ENCODE peak calls at places on chromosomes 1 and 21, in eight cellular contexts. D is HL-60, C is transverse colon, H is sigmoid colon, G is prostate gland, Z is GM12891, L is HepG2, N is GM23338. K is an unnamed sample.

GRCh38 chr1:5519366-5520135 is 472.7 kb downstream of the NPHP4 start:
- DNase-seq in D (no peak), C (no peak), H (peak; percentile 28), G (no peak), Z (no peak), L (no peak), N (no peak), K (no peak)

GRCh38 chr1:156801409-156802121 is 15.1 kb downstream of the SH2D2A start:
- DNase-seq in D (no peak), C (no peak), H (no peak), G (no peak), Z (no peak), L (no peak), N (no peak), K (no peak)

GRCh38 chr1:176643536-176643935 is 180.6 kb downstream of the PAPPA2 start:
- DNase-seq in D (no peak), C (no peak), H (no peak), G (no peak), Z (no peak), L (no peak), N (no peak), K (no peak)

GRCh38 chr1:174877208-174877673 is 122.5 kb upstream of the CACYBP start:
- DNase-seq in D (no peak), C (peak; percentile 22), H (no peak), G (no peak), Z (no peak), L (no peak), N (no peak), K (no peak)

GRCh38 chr1:195328681-195329080 is 1279.6 kb downstream of the KCNT2 start:
- DNase-seq in D (no peak), C (no peak), H (no peak), G (no peak), Z (no peak), L (no peak), N (no peak), K (no peak)

GRCh38 chr1:12604114-12604874 is 13.7 kb downstream of the DHRS3 start:
- DNase-seq in D (peak; percentile 36), C (peak; percentile 47), H (no peak), G (no peak), Z (no peak), L (peak; percentile 95), N (no peak), K (no peak)

GRCh38 chr1:221747840-221748239 is 6.0 kb upstream of the DUSP10 start:
- DNase-seq in D (no peak), C (no peak), H (no peak), G (no peak), Z (no peak), L (no peak), N (no peak), K (no peak)

GRCh38 chr1:188689542-188689941 is 1788.1 kb downstream of the BRINP3 start:
- DNase-seq in D (no peak), C (no peak), H (no peak), G (no peak), Z (no peak), L (no peak), N (peak; percentile 30), K (no peak)

GRCh38 chr1:43348809-43349593 is 9.8 kb upstream of the CDC20 start:
- DNase-seq in D (no peak), C (peak; percentile 94), H (peak; percentile 91), G (peak; percentile 87), Z (peak; percentile 77), L (peak; percentile 85), N (peak; percentile 96), K (no peak)

GRCh38 chr1:55833452-55834160 is 618.4 kb upstream of the USP24 start:
- DNase-seq in D (no peak), C (no peak), H (no peak), G (no peak), Z (no peak), L (no peak), N (no peak), K (no peak)

GRCh38 chr1:24868016-24868875 is 61.8 kb downstream of the RUNX3 start:
- DNase-seq in D (no peak), C (no peak), H (no peak), G (no peak), Z (no peak), L (no peak), N (no peak), K (no peak)

GRCh38 chr1:19372602-19373001 is 60.5 kb downstream of the SLC66A1 start:
- DNase-seq in D (no peak), C (no peak), H (no peak), G (no peak), Z (no peak), L (no peak), N (no peak), K (no peak)

GRCh38 chr1:53550201-53550741 is 91.1 kb downstream of the DMRTB1 start:
- DNase-seq in D (no peak), C (peak; percentile 1), H (peak; percentile 48), G (no peak), Z (no peak), L (no peak), N (no peak), K (no peak)

GRCh38 chr1:9793291-9793690 is 30.5 kb downstream of the CLSTN1 start:
- DNase-seq in D (no peak), C (no peak), H (peak; percentile 29), G (no peak), Z (no peak), L (no peak), N (no peak), K (no peak)

GRCh38 chr1:11858968-11859871 is 475 bp upstream of the NPPB start:
- DNase-seq in D (peak; percentile 53), C (peak; percentile 40), H (no peak), G (no peak), Z (peak; percentile 82), L (peak; percentile 52), N (peak; percentile 85), K (peak; percentile 77)

GRCh38 chr1:120178799-120179419 is 2.6 kb upstream of the SEC22B start:
- DNase-seq in D (no peak), C (no peak), H (no peak), G (no peak), Z (no peak), L (no peak), N (peak; percentile 45), K (no peak)

GRCh38 chr1:117059678-117060440 is at the start of gene TTF2:
- DNase-seq in D (peak; percentile 99), C (peak; percentile 95), H (peak; percentile 97), G (peak; percentile 96), Z (peak; percentile 84), L (peak; percentile 99), N (peak; percentile 100), K (peak; percentile 86)

GRCh38 chr1:176557543-176558258 is 94.7 kb downstream of the PAPPA2 start:
- DNase-seq in D (no peak), C (no peak), H (no peak), G (no peak), Z (no peak), L (no peak), N (no peak), K (no peak)

GRCh38 chr1:25520446-25521061 is 22.9 kb upstream of the LDLRAP1 start:
- DNase-seq in D (peak; percentile 49), C (peak; percentile 72), H (peak; percentile 84), G (peak; percentile 71), Z (no peak), L (peak; percentile 33), N (peak; percentile 86), K (no peak)

GRCh38 chr1:219876798-219877209 is 51.6 kb downstream of the SLC30A10 start:
- DNase-seq in D (peak; percentile 3), C (no peak), H (no peak), G (no peak), Z (no peak), L (peak; percentile 15), N (peak; percentile 22), K (no peak)

GRCh38 chr1:101409102-101409501 is 172.3 kb downstream of the S1PR1 start:
- DNase-seq in D (no peak), C (no peak), H (no peak), G (no peak), Z (no peak), L (no peak), N (no peak), K (no peak)
- TF ChIP-seq POLR2AphosphoS5 in D (no peak), C (no peak), H (no peak), G (no peak), Z (peak; percentile 74), L (no peak), N (no peak), K (peak; percentile 89)

DNA sequence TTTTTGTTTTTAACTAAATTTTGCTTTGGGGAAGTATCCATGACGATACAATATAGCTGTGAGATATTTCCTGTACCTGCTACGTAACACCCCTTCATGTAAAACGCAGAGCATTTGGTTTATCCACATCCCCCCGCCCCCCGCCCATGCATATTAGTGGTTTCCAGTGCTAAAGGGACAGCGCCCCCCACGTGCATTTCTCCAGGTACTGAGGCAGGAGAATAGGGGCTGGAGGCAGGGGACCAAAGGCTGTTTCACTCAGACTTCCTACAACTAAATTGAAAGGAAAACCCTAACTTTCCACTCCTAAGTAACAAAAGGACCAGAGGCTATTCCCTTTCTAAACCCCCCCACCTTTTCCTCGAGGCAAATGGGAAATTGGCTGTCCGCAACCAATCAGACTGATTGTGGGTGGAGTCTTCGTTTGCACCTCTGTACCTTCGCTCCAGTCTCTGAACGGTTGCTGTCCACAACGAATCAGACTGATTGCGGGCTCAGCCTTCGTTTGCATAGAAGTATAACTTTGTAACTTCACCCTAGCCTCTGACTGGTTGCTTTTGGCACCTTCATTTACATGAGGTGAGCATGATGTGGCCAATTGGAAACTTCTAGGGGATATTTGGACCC is 12.2 kb upstream of the RIPK4 start:
- DNase-seq in D (no peak), C (peak; percentile 37), H (no peak), G (no peak), Z (no peak), L (peak; percentile 62), N (peak; percentile 83), K (no peak)
- TF ChIP-seq POLR2AphosphoS5 in D (no peak), C (no peak), H (no peak), G (no peak), Z (no peak), L (no peak), N (no peak), K (no peak)

DNA sequence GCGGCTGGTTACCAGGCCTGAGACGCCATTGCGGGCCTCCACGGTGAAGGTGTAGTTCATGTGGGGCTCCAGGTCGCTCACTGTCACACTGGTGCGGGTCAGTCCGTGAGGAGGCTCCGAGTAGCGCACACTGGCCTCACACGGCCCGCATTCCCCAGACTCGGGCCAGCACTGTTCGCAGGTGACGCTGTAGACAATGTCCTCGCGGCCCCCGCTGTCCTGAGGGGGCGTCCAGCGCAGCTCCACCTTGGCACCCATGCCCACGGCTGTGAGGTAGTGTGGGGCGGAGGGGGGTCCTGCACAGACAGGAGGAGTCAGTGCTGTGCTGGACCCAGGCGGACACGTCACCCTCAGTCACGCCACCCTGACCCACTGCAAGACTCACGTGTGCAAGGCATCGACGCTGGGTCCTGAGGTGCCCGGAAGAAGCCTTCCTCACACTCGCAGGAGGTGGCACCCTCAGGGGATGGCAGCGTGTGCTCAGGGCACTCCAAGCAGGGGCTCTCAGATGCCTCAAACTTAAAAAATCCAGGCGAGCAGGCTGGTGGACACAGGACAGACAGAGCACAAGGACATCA is 17.9 kb downstream of the EPHA2 start:
- DNase-seq in D (no peak), C (no peak), H (no peak), G (no peak), Z (no peak), L (no peak), N (no peak), K (no peak)
- TF ChIP-seq POLR2AphosphoS5 in D (no peak), C (no peak), H (no peak), G (no peak), Z (no peak), L (no peak), N (no peak), K (no peak)

DNA sequence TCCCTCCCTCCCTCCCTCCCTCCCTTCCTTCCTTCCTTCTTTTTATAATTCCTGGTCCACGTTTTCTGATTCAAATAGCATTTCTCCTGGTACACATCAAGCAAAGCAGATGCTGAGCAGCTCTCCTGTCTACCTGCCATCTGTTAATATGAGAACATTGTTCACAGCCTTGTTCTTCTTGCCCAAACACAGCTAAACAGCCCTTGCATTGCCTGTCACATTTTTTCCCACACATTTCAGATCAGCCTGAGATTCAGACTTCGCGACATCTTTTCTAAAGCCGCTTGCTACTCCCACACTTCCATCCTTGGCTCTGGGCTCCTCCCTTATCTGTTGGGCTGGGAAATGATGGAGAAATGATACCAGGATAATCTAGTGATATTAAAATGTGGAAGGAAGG is 200.5 kb downstream of the PCP4 start:
- DNase-seq in D (no peak), C (no peak), H (no peak), G (no peak), Z (no peak), L (no peak), N (no peak), K (no peak)
- TF ChIP-seq POLR2AphosphoS5 in D (no peak), C (no peak), H (peak; percentile 54), G (no peak), Z (no peak), L (no peak), N (no peak), K (no peak)

K was measured in GM12892.